ENCODE peak calls at places on chromosome 21, in eight cellular contexts. Y is adrenal gland, T is heart left ventricle, R is breast epithelium, C is Peyer's patch, V is endothelial cell of umbilical vein, L is A549, A is IMR-90. J is an unnamed sample.

GRCh38 chr21:44969965-44970755 is 30.3 kb downstream of the SLX9 start:
- DNase-seq in Y (peak; percentile 77), T (peak; percentile 31), R (no peak), C (no peak), V (peak; percentile 8), L (no peak), A (peak; percentile 87), J (no peak)

GRCh38 chr21:23131177-23131576 is 2133.0 kb downstream of the NCAM2 start:
- DNase-seq in Y (no peak), T (no peak), R (no peak), C (no peak), V (peak; percentile 28), L (no peak), A (no peak), J (no peak)

GRCh38 chr21:45390121-45390751 is 14.7 kb upstream of the COL18A1 start:
- DNase-seq in Y (no peak), T (peak; percentile 14), R (no peak), C (no peak), V (no peak), L (no peak), A (no peak), J (no peak)

GRCh38 chr21:43591468-43592050 is 67.7 kb downstream of the HSF2BP start:
- DNase-seq in Y (no peak), T (no peak), R (no peak), C (no peak), V (peak; percentile 80), L (peak; percentile 72), A (no peak), J (no peak)

GRCh38 chr21:36105327-36105842 is 29.5 kb upstream of the CBR3 start:
- DNase-seq in Y (no peak), T (no peak), R (no peak), C (no peak), V (no peak), L (no peak), A (no peak), J (no peak)

GRCh38 chr21:16533692-16534407 is 804.1 kb downstream of the USP25 start:
- DNase-seq in Y (no peak), T (no peak), R (no peak), C (no peak), V (no peak), L (no peak), A (no peak), J (peak; percentile 11)

GRCh38 chr21:43854773-43855633 is 10.0 kb upstream of the AGPAT3 start:
- DNase-seq in Y (peak; percentile 27), T (peak; percentile 23), R (no peak), C (no peak), V (no peak), L (no peak), A (no peak), J (no peak)

GRCh38 chr21:31343680-31344480 is at the start of gene TIAM1:
- DNase-seq in Y (peak; percentile 41), T (peak; percentile 75), R (no peak), C (peak; percentile 54), V (no peak), L (peak; percentile 4), A (peak; percentile 66), J (peak; percentile 3)

GRCh38 chr21:32645261-32646182 is 33.3 kb upstream of the CFAP298 start:
- DNase-seq in Y (no peak), T (no peak), R (no peak), C (no peak), V (no peak), L (no peak), A (no peak), J (peak; percentile 47)

GRCh38 chr21:32572574-32573420 is 12.5 kb downstream of the TCP10L start:
- DNase-seq in Y (no peak), T (no peak), R (peak; percentile 62), C (peak; percentile 54), V (no peak), L (no peak), A (no peak), J (no peak)

GRCh38 chr21:23578027-23578426 is 2029.3 kb downstream of the MRPL39 start:
- DNase-seq in Y (no peak), T (no peak), R (no peak), C (no peak), V (no peak), L (no peak), A (no peak), J (no peak)

GRCh38 chr21:17554619-17555472 is 42.0 kb downstream of the CXADR start:
- DNase-seq in Y (peak; percentile 8), T (no peak), R (no peak), C (no peak), V (peak; percentile 25), L (peak; percentile 27), A (peak; percentile 10), J (no peak)

GRCh38 chr21:45179568-45180288 is 105.3 kb downstream of the ADARB1 start:
- DNase-seq in Y (no peak), T (no peak), R (no peak), C (no peak), V (no peak), L (no peak), A (no peak), J (no peak)

GRCh38 chr21:36260030-36260787 is 59.8 kb upstream of the MORC3 start:
- DNase-seq in Y (peak; percentile 66), T (no peak), R (no peak), C (peak; percentile 73), V (peak; percentile 87), L (peak; percentile 40), A (peak; percentile 73), J (peak; percentile 57)

DNA sequence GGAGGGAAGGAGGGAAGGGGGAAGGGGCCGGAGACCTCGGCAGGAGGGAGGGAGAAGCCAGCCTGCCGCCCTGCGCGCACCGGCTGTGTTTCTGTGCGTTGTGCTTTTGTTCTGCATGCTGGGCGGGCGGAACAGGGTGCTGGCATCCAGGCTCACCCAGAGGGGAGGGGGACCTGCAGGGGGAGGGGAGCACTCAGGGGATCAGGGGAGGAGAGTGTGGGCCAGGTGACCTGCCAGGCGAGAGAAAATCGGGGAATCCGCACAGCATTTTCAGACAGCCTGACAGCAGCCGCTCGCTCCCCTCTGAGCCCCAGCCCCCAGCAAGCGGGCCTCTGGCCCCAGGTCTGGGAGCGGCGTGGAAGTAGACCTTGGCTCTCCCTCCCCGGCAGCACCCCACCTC is 54.7 kb downstream of the RIPK4 start:
- DNase-seq in Y (no peak), T (no peak), R (no peak), C (no peak), V (no peak), L (no peak), A (no peak), J (peak; percentile 27)
- H3K4me3 ChIP-seq in Y (no peak overlapping the region), T (no peak overlapping the region), R (no peak overlapping the region), C (no peak overlapping the region), V (no peak overlapping the region), L (no peak overlapping the region), A (no peak overlapping the region), J (no peak overlapping the region)

GRCh38 chr21:29346771-29347170 is 48.0 kb downstream of the BACH1 start:
- DNase-seq in Y (no peak), T (no peak), R (no peak), C (no peak), V (no peak), L (no peak), A (no peak), J (no peak)
- TF ChIP-seq POLR2A in Y (no peak), T (no peak), R (no peak), C (no peak), V (no peak), L (no peak), A (no peak), J (no peak)

DNA sequence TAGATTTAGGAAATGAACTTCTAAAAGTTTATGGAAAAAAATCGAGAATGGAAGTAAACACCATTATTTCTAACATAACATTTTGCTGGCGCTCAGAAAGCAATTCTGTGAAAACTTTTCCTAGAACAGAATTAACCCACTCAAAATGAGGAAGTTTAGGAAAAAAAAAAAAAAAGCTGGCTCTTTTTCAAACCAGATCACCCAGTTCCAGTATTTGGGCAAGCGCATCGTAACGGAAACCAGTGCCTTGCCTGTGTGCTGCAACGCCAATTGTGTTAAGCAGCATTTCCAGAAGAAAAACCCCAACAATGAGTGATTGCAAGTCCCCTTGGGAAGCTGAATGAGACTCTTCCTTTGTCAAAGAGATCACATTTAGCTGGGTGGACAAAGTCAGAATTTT is 113.6 kb downstream of the ERG start:
- DNase-seq in Y (peak; percentile 12), T (peak; percentile 36), R (no peak), C (no peak), V (no peak), L (no peak), A (no peak), J (no peak)
- H3K4me1 ChIP-seq in Y (no peaks in the 10 kb centered on the region), T (peaks cover 4% of the 10 kb centered on the region), R (no peaks in the 10 kb centered on the region), C (no peaks in the 10 kb centered on the region), V (peaks cover 36% of the 10 kb centered on the region), L (no peaks in the 10 kb centered on the region), A (no peaks in the 10 kb centered on the region), J (no peaks in the 10 kb centered on the region)

DNA sequence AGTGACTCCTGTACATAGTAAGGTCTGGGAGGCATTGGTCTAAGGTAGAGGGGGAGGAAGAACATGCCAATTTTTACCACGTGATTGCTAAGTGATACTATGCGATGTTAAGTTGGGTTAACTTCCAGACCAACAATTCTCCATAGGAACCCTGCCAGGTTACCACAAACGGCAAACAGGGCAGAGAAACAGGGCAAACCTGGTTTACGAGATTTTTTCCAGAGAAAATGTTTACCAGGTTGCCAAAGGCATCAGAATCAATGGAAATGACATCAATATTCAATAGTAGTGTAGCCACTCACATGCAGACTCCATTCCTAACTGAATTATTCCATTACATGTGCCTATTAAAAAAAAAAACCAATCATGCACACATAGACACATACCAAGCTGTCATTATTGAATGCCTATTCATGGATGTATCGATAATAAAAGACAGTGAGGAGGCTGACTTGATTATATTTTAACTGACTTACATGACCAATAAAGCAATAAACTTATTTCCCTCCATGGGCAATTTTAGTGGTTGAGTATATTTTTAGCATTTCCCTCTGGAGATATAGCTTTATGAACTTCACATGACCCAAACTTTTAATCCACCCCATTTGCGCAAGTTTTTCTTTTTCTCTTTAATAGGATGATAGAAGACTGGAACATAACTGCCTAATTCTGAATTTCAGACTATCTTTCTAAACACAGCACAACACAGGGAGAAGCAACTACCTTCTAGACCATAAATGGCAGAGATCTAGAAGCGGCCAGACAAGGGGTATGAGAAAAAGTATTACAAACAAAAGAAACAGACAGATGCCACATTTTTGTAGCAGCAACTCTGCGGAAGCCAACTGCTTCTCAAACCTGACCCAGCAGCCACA is 40.6 kb upstream of the KCNE1 start:
- DNase-seq in Y (no peak), T (no peak), R (no peak), C (no peak), V (no peak), L (no peak), A (no peak), J (no peak)
- H3K4me3 ChIP-seq in Y (no peak overlapping the region), T (no peak overlapping the region), R (no peak overlapping the region), C (no peak overlapping the region), V (no peak overlapping the region), L (no peak overlapping the region), A (peak overlapping the region; percentile 29), J (no peak overlapping the region)

J was measured in thyroid gland.